ENCODE peak calls at places on chromosomes 13 and 19, in nine cellular contexts. One of them, this sample, is unnamed.

GRCh38 chr19:47284324-47284899 is 9.7 kb downstream of the INAFM1 start:
- DNase-seq in MM.1S: peak
- DNase-seq in tibial nerve: peak
- DNase-seq in heart left ventricle: no peak
- DNase-seq in A549: peak
- DNase-seq in AG09309: no peak
- DNase-seq in coronary artery: no peak
- DNase-seq in PC-3: peak
- DNase-seq in astrocyte of the spinal cord: peak
- DNase-seq in this sample: no peak

GRCh38 chr13:48265217-48265815 is 32.3 kb downstream of the ITM2B start:
- DNase-seq in MM.1S: no peak
- DNase-seq in tibial nerve: peak
- DNase-seq in heart left ventricle: no peak
- DNase-seq in A549: no peak
- DNase-seq in AG09309: no peak
- DNase-seq in coronary artery: no peak
- DNase-seq in PC-3: no peak
- DNase-seq in astrocyte of the spinal cord: no peak
- DNase-seq in this sample: no peak

GRCh38 chr13:110476220-110476617 is 85.3 kb downstream of the RAB20 start:
- DNase-seq in MM.1S: no peak
- DNase-seq in tibial nerve: no peak
- DNase-seq in heart left ventricle: peak
- DNase-seq in A549: no peak
- DNase-seq in AG09309: no peak
- DNase-seq in coronary artery: no peak
- DNase-seq in PC-3: no peak
- DNase-seq in astrocyte of the spinal cord: no peak
- DNase-seq in this sample: no peak

GRCh38 chr19:13055213-13056051 is 47.2 kb downstream of the LYL1 start:
- DNase-seq in MM.1S: no peak
- DNase-seq in tibial nerve: peak
- DNase-seq in heart left ventricle: peak
- DNase-seq in A549: no peak
- DNase-seq in AG09309: peak
- DNase-seq in coronary artery: peak
- DNase-seq in PC-3: peak
- DNase-seq in astrocyte of the spinal cord: peak
- DNase-seq in this sample: peak

GRCh38 chr13:69956343-69956742 is 151.3 kb upstream of the ATXN8OS start:
- DNase-seq in MM.1S: no peak
- DNase-seq in tibial nerve: no peak
- DNase-seq in heart left ventricle: no peak
- DNase-seq in A549: no peak
- DNase-seq in AG09309: no peak
- DNase-seq in coronary artery: no peak
- DNase-seq in PC-3: no peak
- DNase-seq in astrocyte of the spinal cord: no peak
- DNase-seq in this sample: no peak

GRCh38 chr19:55257461-55258411 is 1.1 kb downstream of the PPP6R1 start:
- DNase-seq in MM.1S: peak
- DNase-seq in tibial nerve: no peak
- DNase-seq in heart left ventricle: no peak
- DNase-seq in A549: no peak
- DNase-seq in AG09309: no peak
- DNase-seq in coronary artery: no peak
- DNase-seq in PC-3: peak
- DNase-seq in astrocyte of the spinal cord: no peak
- DNase-seq in this sample: no peak

GRCh38 chr13:22454586-22454985 is 726.2 kb upstream of the SGCG start:
- DNase-seq in MM.1S: no peak
- DNase-seq in tibial nerve: no peak
- DNase-seq in heart left ventricle: no peak
- DNase-seq in A549: no peak
- DNase-seq in AG09309: no peak
- DNase-seq in coronary artery: no peak
- DNase-seq in PC-3: no peak
- DNase-seq in astrocyte of the spinal cord: peak
- DNase-seq in this sample: no peak

GRCh38 chr19:30085394-30085793 is 143.4 kb downstream of the URI1 start:
- DNase-seq in MM.1S: no peak
- DNase-seq in tibial nerve: no peak
- DNase-seq in heart left ventricle: peak
- DNase-seq in A549: peak
- DNase-seq in AG09309: no peak
- DNase-seq in coronary artery: no peak
- DNase-seq in PC-3: no peak
- DNase-seq in astrocyte of the spinal cord: no peak
- DNase-seq in this sample: no peak

GRCh38 chr19:50909240-50910070 is 1.7 kb downstream of the KLK4 start:
- DNase-seq in MM.1S: no peak
- DNase-seq in tibial nerve: peak
- DNase-seq in heart left ventricle: no peak
- DNase-seq in A549: peak
- DNase-seq in AG09309: no peak
- DNase-seq in coronary artery: no peak
- DNase-seq in PC-3: peak
- DNase-seq in astrocyte of the spinal cord: no peak
- DNase-seq in this sample: no peak

GRCh38 chr13:109723046-109723445 is 63.3 kb downstream of the IRS2 start:
- DNase-seq in MM.1S: no peak
- DNase-seq in tibial nerve: no peak
- DNase-seq in heart left ventricle: no peak
- DNase-seq in A549: no peak
- DNase-seq in AG09309: no peak
- DNase-seq in coronary artery: no peak
- DNase-seq in PC-3: no peak
- DNase-seq in astrocyte of the spinal cord: no peak
- DNase-seq in this sample: no peak

GRCh38 chr13:96444676-96445075 is 354.8 kb downstream of the HS6ST3 start:
- DNase-seq in MM.1S: peak
- DNase-seq in tibial nerve: no peak
- DNase-seq in heart left ventricle: no peak
- DNase-seq in A549: no peak
- DNase-seq in AG09309: no peak
- DNase-seq in coronary artery: no peak
- DNase-seq in PC-3: no peak
- DNase-seq in astrocyte of the spinal cord: no peak
- DNase-seq in this sample: no peak

GRCh38 chr13:101941095-101941777 is 460.6 kb downstream of the FGF14 start:
- DNase-seq in MM.1S: no peak
- DNase-seq in tibial nerve: no peak
- DNase-seq in heart left ventricle: no peak
- DNase-seq in A549: peak
- DNase-seq in AG09309: no peak
- DNase-seq in coronary artery: no peak
- DNase-seq in PC-3: peak
- DNase-seq in astrocyte of the spinal cord: peak
- DNase-seq in this sample: no peak

GRCh38 chr13:95128045-95128643 is 173.1 kb downstream of the ABCC4 start:
- DNase-seq in MM.1S: no peak
- DNase-seq in tibial nerve: no peak
- DNase-seq in heart left ventricle: no peak
- DNase-seq in A549: peak
- DNase-seq in AG09309: no peak
- DNase-seq in coronary artery: no peak
- DNase-seq in PC-3: peak
- DNase-seq in astrocyte of the spinal cord: peak
- DNase-seq in this sample: no peak

GRCh38 chr19:4713384-4713951 is 10.2 kb downstream of the DPP9 start:
- DNase-seq in MM.1S: no peak
- DNase-seq in tibial nerve: peak
- DNase-seq in heart left ventricle: peak
- DNase-seq in A549: peak
- DNase-seq in AG09309: peak
- DNase-seq in coronary artery: peak
- DNase-seq in PC-3: peak
- DNase-seq in astrocyte of the spinal cord: peak
- DNase-seq in this sample: peak

GRCh38 chr13:103883152-103883551 is 816.9 kb upstream of the SLC10A2 start:
- DNase-seq in MM.1S: no peak
- DNase-seq in tibial nerve: peak
- DNase-seq in heart left ventricle: peak
- DNase-seq in A549: peak
- DNase-seq in AG09309: peak
- DNase-seq in coronary artery: no peak
- DNase-seq in PC-3: peak
- DNase-seq in astrocyte of the spinal cord: peak
- DNase-seq in this sample: peak

GRCh38 chr19:13833330-13834265 is 38.4 kb downstream of the ZSWIM4 start:
- DNase-seq in MM.1S: peak
- DNase-seq in tibial nerve: peak
- DNase-seq in heart left ventricle: peak
- DNase-seq in A549: peak
- DNase-seq in AG09309: no peak
- DNase-seq in coronary artery: peak
- DNase-seq in PC-3: peak
- DNase-seq in astrocyte of the spinal cord: peak
- DNase-seq in this sample: no peak

GRCh38 chr13:106625578-106625977 is 57.6 kb upstream of the ARGLU1 start:
- DNase-seq in MM.1S: no peak
- DNase-seq in tibial nerve: no peak
- DNase-seq in heart left ventricle: no peak
- DNase-seq in A549: no peak
- DNase-seq in AG09309: no peak
- DNase-seq in coronary artery: no peak
- DNase-seq in PC-3: no peak
- DNase-seq in astrocyte of the spinal cord: no peak
- DNase-seq in this sample: no peak

GRCh38 chr19:39325778-39326680 is 5.4 kb upstream of the LRFN1 start:
- DNase-seq in MM.1S: no peak
- DNase-seq in tibial nerve: no peak
- DNase-seq in heart left ventricle: no peak
- DNase-seq in A549: peak
- DNase-seq in AG09309: no peak
- DNase-seq in coronary artery: no peak
- DNase-seq in PC-3: peak
- DNase-seq in astrocyte of the spinal cord: no peak
- DNase-seq in this sample: no peak

GRCh38 chr19:48821633-48822032 is 10.8 kb upstream of the BCAT2 start:
- DNase-seq in MM.1S: no peak
- DNase-seq in tibial nerve: no peak
- DNase-seq in heart left ventricle: no peak
- DNase-seq in A549: no peak
- DNase-seq in AG09309: no peak
- DNase-seq in coronary artery: no peak
- DNase-seq in PC-3: no peak
- DNase-seq in astrocyte of the spinal cord: no peak
- DNase-seq in this sample: no peak

GRCh38 chr19:48830088-48830487 is 6.2 kb downstream of the HSD17B14 start:
- DNase-seq in MM.1S: no peak
- DNase-seq in tibial nerve: no peak
- DNase-seq in heart left ventricle: no peak
- DNase-seq in A549: no peak
- DNase-seq in AG09309: no peak
- DNase-seq in coronary artery: no peak
- DNase-seq in PC-3: no peak
- DNase-seq in astrocyte of the spinal cord: no peak
- DNase-seq in this sample: no peak

GRCh38 chr19:48830965-48831364 is 5.3 kb downstream of the HSD17B14 start:
- DNase-seq in MM.1S: no peak
- DNase-seq in tibial nerve: no peak
- DNase-seq in heart left ventricle: no peak
- DNase-seq in A549: no peak
- DNase-seq in AG09309: no peak
- DNase-seq in coronary artery: no peak
- DNase-seq in PC-3: no peak
- DNase-seq in astrocyte of the spinal cord: no peak
- DNase-seq in this sample: no peak

GRCh38 chr19:48822514-48822913 is 11.7 kb upstream of the BCAT2 start:
- DNase-seq in MM.1S: no peak
- DNase-seq in tibial nerve: no peak
- DNase-seq in heart left ventricle: no peak
- DNase-seq in A549: no peak
- DNase-seq in AG09309: no peak
- DNase-seq in coronary artery: no peak
- DNase-seq in PC-3: no peak
- DNase-seq in astrocyte of the spinal cord: no peak
- DNase-seq in this sample: no peak

GRCh38 chr19:48826606-48827020 is 9.7 kb downstream of the HSD17B14 start:
- DNase-seq in MM.1S: no peak
- DNase-seq in tibial nerve: no peak
- DNase-seq in heart left ventricle: no peak
- DNase-seq in A549: peak
- DNase-seq in AG09309: no peak
- DNase-seq in coronary artery: no peak
- DNase-seq in PC-3: no peak
- DNase-seq in astrocyte of the spinal cord: no peak
- DNase-seq in this sample: no peak
- TF ChIP-seq CTCF in MM.1S: no peak
- TF ChIP-seq CTCF in tibial nerve: no peak
- TF ChIP-seq CTCF in heart left ventricle: no peak
- TF ChIP-seq CTCF in A549: no peak
- TF ChIP-seq CTCF in AG09309: peak
- TF ChIP-seq CTCF in coronary artery: no peak
- TF ChIP-seq CTCF in PC-3: peak
- TF ChIP-seq CTCF in astrocyte of the spinal cord: peak
- TF ChIP-seq CTCF in this sample: no peak

DNA sequence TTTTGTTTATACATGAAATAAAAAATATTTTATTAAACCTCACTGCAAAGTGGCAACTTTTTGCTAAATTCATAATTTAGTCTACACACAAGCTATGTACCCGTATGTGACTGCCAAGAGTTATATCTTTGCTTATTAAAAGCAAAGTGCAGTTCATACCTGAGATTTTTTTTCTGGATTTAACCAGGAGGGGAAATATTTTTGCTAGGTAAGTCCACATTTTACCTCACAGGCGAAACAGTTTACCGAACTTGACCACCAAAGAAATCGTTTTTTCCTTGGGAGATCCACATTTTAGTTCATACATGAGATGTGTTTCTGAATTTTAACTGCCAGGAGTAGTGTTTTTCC is 12.2 kb upstream of the JSRP1 start:
- DNase-seq in MM.1S: peak
- DNase-seq in tibial nerve: no peak
- DNase-seq in heart left ventricle: no peak
- DNase-seq in A549: no peak
- DNase-seq in AG09309: no peak
- DNase-seq in coronary artery: no peak
- DNase-seq in PC-3: no peak
- DNase-seq in astrocyte of the spinal cord: no peak
- DNase-seq in this sample: no peak
- H3K4me3 ChIP-seq in MM.1S: peak
- H3K4me3 ChIP-seq in tibial nerve: no peak
- H3K4me3 ChIP-seq in heart left ventricle: peak
- H3K4me3 ChIP-seq in A549: peak
- H3K4me3 ChIP-seq in AG09309: no peak
- H3K4me3 ChIP-seq in coronary artery: peak
- H3K4me3 ChIP-seq in PC-3: peak
- H3K4me3 ChIP-seq in astrocyte of the spinal cord: no peak
- H3K4me3 ChIP-seq in this sample: peak

GRCh38 chr13:49560270-49561063 is 24.9 kb downstream of the RCBTB1 start:
- DNase-seq in MM.1S: no peak
- DNase-seq in tibial nerve: no peak
- DNase-seq in heart left ventricle: no peak
- DNase-seq in A549: peak
- DNase-seq in AG09309: no peak
- DNase-seq in coronary artery: no peak
- DNase-seq in PC-3: peak
- DNase-seq in astrocyte of the spinal cord: peak
- DNase-seq in this sample: no peak
- TF ChIP-seq CTCF in MM.1S: no peak
- TF ChIP-seq CTCF in tibial nerve: no peak
- TF ChIP-seq CTCF in heart left ventricle: no peak
- TF ChIP-seq CTCF in A549: peak
- TF ChIP-seq CTCF in AG09309: peak
- TF ChIP-seq CTCF in coronary artery: no peak
- TF ChIP-seq CTCF in PC-3: peak
- TF ChIP-seq CTCF in astrocyte of the spinal cord: peak
- TF ChIP-seq CTCF in this sample: no peak

GRCh38 chr19:45973564-45974338 is at the start of gene NOVA2:
- DNase-seq in MM.1S: no peak
- DNase-seq in tibial nerve: peak
- DNase-seq in heart left ventricle: peak
- DNase-seq in A549: peak
- DNase-seq in AG09309: no peak
- DNase-seq in coronary artery: no peak
- DNase-seq in PC-3: peak
- DNase-seq in astrocyte of the spinal cord: peak
- DNase-seq in this sample: no peak
- H3K4me3 ChIP-seq in MM.1S: no peak
- H3K4me3 ChIP-seq in tibial nerve: peak
- H3K4me3 ChIP-seq in heart left ventricle: peak
- H3K4me3 ChIP-seq in A549: peak
- H3K4me3 ChIP-seq in AG09309: no peak
- H3K4me3 ChIP-seq in coronary artery: peak
- H3K4me3 ChIP-seq in PC-3: no peak
- H3K4me3 ChIP-seq in astrocyte of the spinal cord: peak
- H3K4me3 ChIP-seq in this sample: peak

This sample was measured in AG04449.